ENCODE peak calls at places on chromosomes 1 and 21, in ten cellular contexts. X is left ventricle myocardium inferior; J is neural progenitor cell; G is A673; B is HCT116; Z is pancreas; O is thoracic aorta; M is CD8-positive, alpha-beta T cell; K is gastrocnemius medialis; T is A549. Q is an unnamed sample. For H3K4me1, the result is how much of the 10 kb centered on the place peaks cover.

GRCh38 chr1:246417813-246418564 is 89.1 kb downstream of the SMYD3 start:
- DNase-seq in G (no peak), O (no peak), B (no peak), K (no peak), M (no peak), X (no peak), Z (no peak), T (no peak), J (no peak), Q (no peak)

GRCh38 chr1:198934901-198935301 is 296.1 kb downstream of the PTPRC start:
- DNase-seq in O (no peak), B (no peak), J (no peak), K (no peak), G (peak), M (peak), X (no peak), Z (no peak), T (peak), Q (no peak)

GRCh38 chr1:103171041-103171590 is 62.8 kb upstream of the COL11A1 start:
- DNase-seq in B (no peak), M (no peak), G (no peak), J (no peak), K (no peak), O (no peak), T (peak), Z (no peak), X (no peak), Q (no peak)

GRCh38 chr1:234975941-234976871 is 152.4 kb downstream of the TOMM20 start:
- DNase-seq in O (no peak), J (no peak), M (no peak), B (no peak), Z (no peak), G (no peak), X (no peak), K (peak), T (no peak), Q (no peak)

GRCh38 chr1:31373897-31374486 is 1.1 kb upstream of the FABP3 start:
- DNase-seq in X (no peak), M (peak), B (no peak), O (no peak), J (no peak), G (no peak), T (no peak), K (no peak), Z (no peak), Q (no peak)

GRCh38 chr1:79042117-79042516 is 35.6 kb upstream of the ADGRL4 start:
- DNase-seq in M (no peak), J (no peak), K (no peak), Z (no peak), T (peak), O (no peak), B (no peak), G (peak), X (no peak), Q (no peak)

GRCh38 chr1:18948048-18948912 is 8.2 kb downstream of the IFFO2 start:
- DNase-seq in K (no peak), B (no peak), Z (no peak), M (peak), G (no peak), J (no peak), O (no peak), T (no peak), X (no peak), Q (no peak)

GRCh38 chr1:119549719-119550141 is 42.7 kb downstream of the HSD3B1 start:
- DNase-seq in J (peak), K (no peak), Z (no peak), O (no peak), T (peak), M (no peak), X (no peak), G (peak), B (peak), Q (peak)

GRCh38 chr1:39491146-39491921 is at the start of gene BMP8A:
- DNase-seq in J (peak), T (peak), B (peak), O (no peak), M (peak), G (peak), K (no peak), Z (peak), X (peak), Q (no peak)

GRCh38 chr1:161083743-161084084 is 5.6 kb downstream of the NECTIN4 start:
- DNase-seq in B (no peak), X (no peak), M (no peak), T (no peak), O (no peak), K (no peak), G (no peak), Z (no peak), J (no peak), Q (no peak)

GRCh38 chr1:30788580-30789387 is 31.2 kb upstream of the LAPTM5 start:
- DNase-seq in Z (no peak), X (no peak), T (no peak), B (no peak), M (no peak), K (peak), O (no peak), J (no peak), G (no peak), Q (no peak)

GRCh38 chr1:161958425-161958824 is 65.2 kb downstream of the OLFML2B start:
- DNase-seq in X (no peak), Z (no peak), O (no peak), B (no peak), M (no peak), G (no peak), K (no peak), J (no peak), T (no peak), Q (no peak)

GRCh38 chr1:228404107-228404720 is 2.4 kb downstream of the TRIM11 start:
- DNase-seq in G (no peak), X (no peak), O (no peak), T (no peak), Z (no peak), M (no peak), B (no peak), J (no peak), K (no peak), Q (no peak)

GRCh38 chr1:222441006-222441620 is 106.8 kb downstream of the HHIPL2 start:
- DNase-seq in G (no peak), T (no peak), M (no peak), O (no peak), K (no peak), X (no peak), Z (no peak), B (no peak), J (no peak), Q (no peak)

GRCh38 chr1:115112496-115113375 is 23.4 kb upstream of the TSPAN2 start:
- DNase-seq in G (peak), Z (peak), K (no peak), B (peak), J (peak), M (peak), X (no peak), O (no peak), T (no peak), Q (peak)

GRCh38 chr1:14891991-14892390 is 261.6 kb upstream of the TMEM51 start:
- DNase-seq in M (no peak), X (no peak), Z (no peak), B (no peak), J (no peak), O (no peak), K (no peak), G (no peak), T (no peak), Q (no peak)

GRCh38 chr1:185627136-185627535 is 107.1 kb upstream of the HMCN1 start:
- DNase-seq in M (no peak), G (no peak), O (no peak), K (no peak), X (no peak), T (no peak), Z (no peak), J (no peak), B (no peak), Q (no peak)

GRCh38 chr1:204213668-204214662 is at the start of gene GOLT1A:
- DNase-seq in G (peak), B (peak), Z (peak), X (peak), O (no peak), J (peak), K (peak), M (peak), T (peak), Q (peak)

GRCh38 chr1:54276617-54277450 is 76.9 kb downstream of the MRPL37 start:
- DNase-seq in M (no peak), G (no peak), X (peak), T (no peak), B (no peak), J (no peak), K (no peak), Z (no peak), O (no peak), Q (no peak)

GRCh38 chr1:226497991-226498689 is 50.4 kb upstream of the STUM start:
- DNase-seq in J (peak), X (no peak), Z (no peak), G (no peak), K (no peak), B (no peak), M (no peak), O (no peak), T (no peak), Q (no peak)

GRCh38 chr1:164834641-164835040 is 275.7 kb downstream of the PBX1 start:
- DNase-seq in K (no peak), J (no peak), T (no peak), B (no peak), G (no peak), Z (no peak), X (no peak), O (no peak), M (no peak), Q (no peak)

GRCh38 chr1:86731416-86731815 is 27.0 kb downstream of the SH3GLB1 start:
- DNase-seq in G (no peak), B (no peak), Z (no peak), M (no peak), X (no peak), T (no peak), J (no peak), O (no peak), K (no peak), Q (no peak)

DNA sequence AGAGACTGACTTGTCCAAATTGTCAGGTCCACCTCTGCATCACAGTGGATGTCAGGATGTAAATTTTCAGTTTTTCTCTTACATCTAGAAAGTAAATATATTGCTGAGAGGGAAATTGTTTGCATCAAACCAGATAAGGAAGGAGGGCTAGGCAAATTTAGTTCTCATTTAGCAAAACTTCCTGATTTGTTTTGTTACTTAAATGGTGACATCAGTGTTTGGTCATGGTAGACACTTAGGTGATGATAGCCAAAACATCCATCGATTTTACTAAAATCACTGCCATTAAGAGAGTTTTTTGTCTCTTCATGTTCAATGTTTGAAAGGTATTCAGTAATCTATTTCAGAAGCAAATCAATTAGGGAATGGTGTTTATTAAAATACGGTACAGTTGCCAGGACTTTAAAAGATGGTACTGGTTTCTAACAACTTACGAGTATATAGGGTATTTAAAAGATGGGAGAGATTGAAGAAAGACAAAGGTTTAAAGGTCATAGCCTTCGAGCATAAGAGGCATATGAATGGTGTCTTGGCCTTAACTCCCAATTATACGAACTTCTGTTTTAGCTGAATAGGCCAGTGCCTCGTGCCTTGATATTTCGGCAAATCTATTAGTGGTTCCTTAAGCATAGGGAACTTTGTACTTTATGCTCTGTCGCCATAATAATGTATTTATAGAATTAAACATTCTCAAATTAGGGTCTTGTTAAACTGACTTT is 3.0 kb downstream of the IER5 start:
- DNase-seq in B (no peak), G (no peak), Z (no peak), K (no peak), X (no peak), O (no peak), M (no peak), J (no peak), T (no peak), Q (no peak)
- H3K4me1 ChIP-seq in B (under half), G (half or more), Z (under half), K (half or more), X (half or more), O (under half), M (under half), J (under half), T (half or more), Q (under half)

GRCh38 chr1:11746092-11746491 is 10.2 kb downstream of the AGTRAP start:
- DNase-seq in T (no peak), X (no peak), B (no peak), M (no peak), K (no peak), O (no peak), G (no peak), Z (no peak), J (no peak), Q (no peak)

GRCh38 chr1:11748294-11749202 is 12.6 kb downstream of the AGTRAP start:
- DNase-seq in T (no peak), K (no peak), G (no peak), B (no peak), X (no peak), Z (no peak), J (no peak), O (no peak), M (no peak), Q (no peak)

GRCh38 chr1:11749203-11749689 is 12.7 kb upstream of the C1orf167 start:
- DNase-seq in O (no peak), X (peak), G (peak), M (peak), Z (peak), B (peak), J (peak), K (no peak), T (peak), Q (no peak)

GRCh38 chr1:11744287-11744686 is 8.4 kb downstream of the AGTRAP start:
- DNase-seq in K (no peak), J (no peak), M (no peak), B (no peak), G (no peak), Z (no peak), O (no peak), T (no peak), X (no peak), Q (no peak)

DNA sequence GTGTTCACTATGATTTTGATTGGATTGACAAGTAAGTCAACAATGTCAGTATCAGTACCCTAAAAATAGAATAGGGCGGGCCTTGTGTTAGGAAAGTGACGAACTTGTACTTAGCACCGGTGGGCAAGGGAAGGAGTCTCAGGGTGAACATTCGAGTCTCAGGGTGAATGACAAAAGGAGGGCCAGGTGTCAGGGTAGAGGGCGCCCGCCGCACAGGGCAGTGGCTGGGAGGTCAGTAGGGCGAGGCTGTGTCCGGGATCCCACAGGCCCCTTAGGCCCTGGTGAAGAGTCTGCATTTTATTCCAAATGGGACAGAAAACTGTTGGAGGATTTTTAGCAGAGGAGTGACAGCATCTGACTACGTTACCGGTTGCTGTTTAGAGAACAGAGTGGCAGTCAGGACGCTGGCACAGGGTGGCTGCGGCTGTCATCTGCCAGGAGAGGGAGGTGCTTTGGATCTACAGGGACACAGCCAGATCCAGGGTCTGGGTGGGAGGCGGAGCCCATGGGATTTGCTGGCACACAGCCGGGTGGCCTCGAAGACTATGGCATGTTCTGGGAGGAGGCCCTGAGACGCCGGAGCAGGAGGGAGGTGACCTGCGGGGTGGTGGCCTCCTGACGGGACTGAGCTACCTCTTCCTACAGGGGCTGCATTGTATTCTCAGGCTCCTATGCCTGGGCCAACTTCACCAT is 11.0 kb downstream of the AGTRAP start:
- DNase-seq in B (no peak), K (no peak), J (no peak), O (no peak), G (no peak), X (peak), M (no peak), Z (no peak), T (no peak), Q (no peak)
- H3K27ac ChIP-seq in B (no peak), K (no peak), J (no peak), O (no peak), G (no peak), X (peak), M (no peak), Z (peak), T (no peak), Q (no peak)

GRCh38 chr1:23178931-23179330 is 10.3 kb upstream of the LUZP1 start:
- DNase-seq in X (no peak), T (peak), J (peak), O (no peak), Z (no peak), B (no peak), K (no peak), G (no peak), M (no peak), Q (no peak)
- TF ChIP-seq CTCF in X (peak), T (no peak), J (peak), O (peak), Z (no peak), B (peak), K (no peak), G (peak), M (no peak), Q (peak)

GRCh38 chr1:156658496-156658895 is 16.6 kb downstream of the BCAN start:
- DNase-seq in O (no peak), Z (no peak), G (no peak), B (no peak), K (no peak), J (no peak), X (no peak), T (no peak), M (no peak), Q (no peak)

GRCh38 chr1:156658945-156659574 is 17.1 kb downstream of the BCAN start:
- DNase-seq in G (no peak), Z (no peak), J (no peak), K (no peak), O (no peak), M (no peak), B (no peak), X (no peak), T (no peak), Q (no peak)

GRCh38 chr1:156660752-156661112 is 16.5 kb downstream of the NES start:
- DNase-seq in O (no peak), X (no peak), J (no peak), T (no peak), Z (no peak), K (no peak), G (no peak), B (no peak), M (no peak), Q (no peak)

GRCh38 chr1:156659672-156659993 is 17.6 kb downstream of the NES start:
- DNase-seq in X (no peak), Z (no peak), M (no peak), B (no peak), T (no peak), K (no peak), O (no peak), G (no peak), J (no peak), Q (no peak)

GRCh38 chr1:156659994-156660751 is 17.0 kb downstream of the NES start:
- DNase-seq in G (peak), B (peak), X (peak), K (peak), J (peak), Z (peak), O (peak), M (peak), T (peak), Q (peak)
- H3K4me1 ChIP-seq in G (half or more), B (half or more), X (half or more), K (half or more), J (half or more), Z (under half), O (half or more), M (under half), T (half or more), Q (half or more)

DNA sequence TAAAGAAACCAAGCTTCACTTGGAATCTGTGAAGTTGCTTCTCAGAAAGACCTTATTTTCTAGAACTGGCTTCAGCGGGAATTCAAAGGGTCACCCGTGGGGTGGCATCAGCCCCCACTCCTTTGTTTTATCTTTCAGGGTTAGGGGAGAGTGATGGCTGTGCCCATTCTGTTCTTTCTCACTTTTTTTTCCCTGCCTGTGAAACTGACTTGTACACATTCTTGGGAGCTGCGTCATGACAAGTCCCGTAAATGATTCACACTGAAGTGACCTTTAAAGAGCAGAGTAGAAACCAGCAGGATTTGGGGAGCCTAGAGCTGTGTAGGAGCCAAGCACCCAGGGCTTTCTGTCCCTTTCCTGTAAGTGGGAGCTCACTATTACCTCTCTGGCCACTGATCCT is 43.8 kb downstream of the SLC44A3 start:
- DNase-seq in B (peak), G (peak), J (no peak), T (peak), Z (no peak), O (peak), K (no peak), X (no peak), M (no peak), Q (peak)
- H3K27ac ChIP-seq in B (peak), G (no peak), J (no peak), T (peak), Z (peak), O (peak), K (peak), X (peak), M (no peak), Q (peak)

GRCh38 chr1:109771712-109772657 is 8.3 kb upstream of the EPS8L3 start:
- DNase-seq in J (no peak), M (no peak), G (no peak), K (no peak), B (no peak), X (peak), Z (peak), O (no peak), T (no peak), Q (no peak)
- TF ChIP-seq CTCF in J (no peak), M (no peak), G (no peak), K (no peak), B (no peak), X (no peak), Z (no peak), O (no peak), T (no peak), Q (no peak)

GRCh38 chr1:116113615-116114014 is 2.4 kb downstream of the MAB21L3 start:
- DNase-seq in B (no peak), O (no peak), T (no peak), M (no peak), G (no peak), Z (no peak), K (peak), J (no peak), X (no peak), Q (no peak)
- H3K4me1 ChIP-seq in B (under half), O (under half), T (under half), M (under half), G (under half), Z (under half), K (under half), J (under half), X (under half), Q (under half)

GRCh38 chr21:15207635-15208370 is 143.0 kb upstream of the NRIP1 start:
- DNase-seq in Z (no peak), G (no peak), K (no peak), B (no peak), O (no peak), X (no peak), M (no peak), J (no peak), T (no peak), Q (no peak)
- H3K27ac ChIP-seq in Z (no peak), G (no peak), K (no peak), B (no peak), O (no peak), X (no peak), M (no peak), J (no peak), T (peak), Q (no peak)

Q was measured in tibial nerve.